ENCODE peak calls at places on chromosomes 7 and 10, in seven cellular contexts. G, Y, Z, T, U, X and E are unnamed samples.

GRCh38 chr10:46301721-46302479 is 15.1 kb downstream of the ANTXRL start:
- DNase-seq in G (no peak), U (no peak), T (no peak), Y (no peak), Z (no peak), X (no peak), E (no peak)

GRCh38 chr10:130767116-130767730 is 544.3 kb downstream of the TCERG1L start:
- DNase-seq in G (no peak), X (no peak), Z (no peak), T (no peak), U (no peak), Y (no peak), E (no peak)

GRCh38 chr7:38920731-38921130 is 11.7 kb upstream of the VPS41 start:
- DNase-seq in T (no peak), G (no peak), Y (no peak), X (no peak), U (no peak), Z (no peak), E (no peak)

GRCh38 chr7:156002362-156003001 is 190.2 kb upstream of the SHH start:
- DNase-seq in G (no peak), Z (no peak), T (no peak), U (no peak), X (no peak), Y (peak), E (no peak)

GRCh38 chr10:119724630-119725549 is 960 bp upstream of the INPP5F start:
- DNase-seq in X (no peak), Y (no peak), U (no peak), G (no peak), T (peak), Z (peak), E (peak)

GRCh38 chr10:84177541-84178386 is 4.2 kb downstream of the GPR15LG start:
- DNase-seq in T (peak), X (no peak), G (peak), Y (no peak), U (no peak), Z (no peak), E (peak)

GRCh38 chr7:156139633-156140032 is 327.4 kb upstream of the SHH start:
- DNase-seq in Z (no peak), Y (no peak), X (no peak), G (no peak), U (no peak), T (no peak), E (no peak)

GRCh38 chr7:80133361-80134104 is 1.1 kb upstream of the GNAI1 start:
- DNase-seq in U (no peak), Z (no peak), T (no peak), G (no peak), X (no peak), Y (no peak), E (no peak)

GRCh38 chr7:80884511-80885195 is 34.2 kb downstream of the SEMA3C start:
- DNase-seq in X (no peak), G (no peak), T (no peak), Y (no peak), U (no peak), Z (no peak), E (no peak)

GRCh38 chr7:151432658-151433521 is 7.1 kb downstream of the CRYGN start:
- DNase-seq in Y (no peak), U (no peak), G (no peak), X (no peak), T (peak), Z (no peak), E (peak)